ENCODE peak calls at places on chromosomes 13 and 19, in ten cellular contexts. K, I, W, P, O, Y, E, G, C and J are unnamed samples.

GRCh38 chr13:51532736-51533197 is 51.5 kb upstream of the WDFY2 start:
- DNase-seq in C (no peak), I (no peak), E (no peak), Y (no peak), K (no peak), G (no peak), P (no peak), O (no peak), W (no peak), J (no peak)

GRCh38 chr19:47284324-47284899 is 9.7 kb downstream of the INAFM1 start:
- DNase-seq in I (peak; percentile 77), C (no peak), W (no peak), K (peak; percentile 81), O (peak; percentile 68), E (no peak), Y (peak; percentile 43), G (no peak), P (no peak), J (no peak)

GRCh38 chr19:42069619-42070293 is at the start of gene GRIK5:
- DNase-seq in I (no peak), O (no peak), K (no peak), P (no peak), G (no peak), C (no peak), Y (no peak), W (no peak), E (no peak), J (no peak)

GRCh38 chr13:51225034-51225433 is 2.8 kb downstream of the FAM124A start:
- DNase-seq in Y (no peak), I (no peak), G (no peak), K (no peak), O (no peak), E (no peak), W (no peak), P (no peak), C (no peak), J (no peak)

GRCh38 chr19:50817941-50818858 is 5.4 kb downstream of the KLK1 start:
- DNase-seq in I (peak; percentile 67), O (peak; percentile 71), C (peak; percentile 37), Y (no peak), G (peak; percentile 31), W (peak; percentile 48), P (no peak), K (peak; percentile 10), E (peak; percentile 59), J (no peak)

GRCh38 chr13:23701646-23702045 is 131.4 kb downstream of the TNFRSF19 start:
- DNase-seq in W (peak; percentile 35), K (peak; percentile 94), I (no peak), G (peak; percentile 45), E (no peak), C (peak; percentile 88), O (no peak), Y (no peak), P (no peak), J (peak; percentile 97)

GRCh38 chr13:36420437-36420891 is 11.8 kb upstream of the CCNA1 start:
- DNase-seq in W (peak; percentile 71), C (peak; percentile 42), I (peak; percentile 61), G (peak; percentile 77), K (peak; percentile 90), P (peak; percentile 29), Y (peak; percentile 31), O (peak; percentile 71), E (peak; percentile 66), J (peak; percentile 24)

GRCh38 chr13:27425918-27426630 is 1.7 kb downstream of the GTF3A start:
- DNase-seq in K (peak; percentile 77), I (peak; percentile 80), P (peak; percentile 85), Y (peak; percentile 70), W (peak; percentile 82), G (peak; percentile 82), C (peak; percentile 59), O (peak; percentile 86), E (peak; percentile 83), J (peak; percentile 34)

DNA sequence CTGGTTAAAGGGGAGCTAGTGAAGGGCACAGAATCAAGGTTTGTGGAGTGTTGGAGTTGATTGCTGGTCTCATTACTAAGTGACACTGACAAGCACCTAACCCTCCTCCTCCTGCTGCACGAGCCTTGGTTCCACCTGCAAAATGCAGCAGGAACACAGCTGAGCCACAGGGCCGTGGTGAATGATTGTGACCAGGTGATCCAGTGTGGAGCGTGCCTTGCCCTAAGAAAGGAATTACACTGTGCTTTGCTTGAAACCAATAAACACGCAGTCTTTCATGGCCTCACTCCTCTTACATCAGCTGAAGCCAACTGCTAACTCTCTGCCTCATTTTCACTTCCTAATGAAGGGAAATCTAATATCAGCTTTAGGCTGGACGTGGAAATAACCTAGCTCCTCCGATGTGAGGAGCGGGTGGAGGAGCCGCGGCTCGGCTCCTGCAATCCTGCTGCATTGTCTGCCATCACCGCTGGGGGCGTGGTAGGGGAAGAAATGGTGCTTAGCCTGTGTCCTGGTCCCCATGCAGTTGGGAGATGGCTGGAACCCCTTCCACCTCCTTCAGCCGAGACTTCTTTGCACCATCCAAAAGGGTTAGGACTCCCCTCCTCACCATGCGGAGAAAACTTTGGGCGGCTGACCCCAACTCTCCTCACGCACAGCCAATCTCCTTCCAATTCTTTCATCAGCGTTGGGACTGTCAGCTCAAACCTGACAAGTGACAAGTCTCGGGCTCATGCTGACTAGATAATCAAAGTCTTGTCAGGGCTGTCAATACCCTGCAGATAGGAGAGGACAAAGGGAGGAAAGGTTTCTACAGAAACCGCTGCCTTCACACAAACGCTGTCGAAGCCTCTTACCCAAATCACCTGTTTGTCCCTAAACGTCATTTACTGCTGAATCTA is 427.9 kb downstream of the ZNF536 start:
- DNase-seq in G (peak; percentile 47), K (no peak), C (peak; percentile 44), O (no peak), Y (no peak), P (no peak), E (peak; percentile 31), W (peak; percentile 28), I (peak; percentile 38), J (no peak)
- TF ChIP-seq CTCF in G (peak; percentile 23), K (peak; percentile 51), C (peak; percentile 83), O (peak; percentile 55), Y (peak; percentile 43), P (peak; percentile 34), E (peak; percentile 52), W (no peak), I (peak; percentile 56), J (peak; percentile 62)

GRCh38 chr19:11089254-11090013 is at the start of gene LDLR:
- DNase-seq in I (peak; percentile 94), E (peak; percentile 96), O (peak; percentile 88), G (peak; percentile 92), K (peak; percentile 97), C (peak; percentile 76), P (peak; percentile 83), Y (peak; percentile 59), W (peak; percentile 85), J (peak; percentile 59)

GRCh38 chr19:11092181-11092538 is 2.9 kb downstream of the LDLR start:
- DNase-seq in I (peak; percentile 62), P (peak; percentile 57), K (peak; percentile 84), W (no peak), G (no peak), C (no peak), E (no peak), Y (no peak), O (no peak), J (no peak)

GRCh38 chr19:11091343-11092153 is 2.3 kb downstream of the LDLR start:
- DNase-seq in G (peak; percentile 61), E (peak; percentile 71), C (no peak), Y (peak; percentile 27), I (peak; percentile 82), W (peak; percentile 67), O (no peak), P (peak; percentile 70), K (peak; percentile 96), J (peak; percentile 76)

GRCh38 chr19:11088508-11089253 is 582 bp upstream of the LDLR start:
- DNase-seq in W (no peak), Y (no peak), C (no peak), G (no peak), E (no peak), K (no peak), I (no peak), P (no peak), O (no peak), J (no peak)

GRCh38 chr19:11090264-11091032 is 1.2 kb downstream of the LDLR start:
- DNase-seq in E (peak; percentile 99), Y (peak; percentile 97), C (peak; percentile 99), K (peak; percentile 95), G (peak; percentile 98), P (peak; percentile 98), I (peak; percentile 94), O (peak; percentile 98), W (peak; percentile 99), J (peak; percentile 69)
- TF ChIP-seq CTCF in E (no peak), Y (no peak), C (no peak), K (no peak), G (no peak), P (no peak), I (no peak), O (peak; percentile 48), W (no peak), J (no peak)

GRCh38 chr13:98103531-98103930 is 39.4 kb upstream of the FARP1 start:
- DNase-seq in W (no peak), P (no peak), G (no peak), Y (no peak), E (no peak), I (no peak), O (no peak), C (no peak), K (no peak), J (no peak)

GRCh38 chr13:98099627-98100026 is 43.3 kb upstream of the FARP1 start:
- DNase-seq in Y (no peak), P (no peak), K (no peak), W (no peak), C (no peak), O (no peak), I (no peak), G (no peak), E (no peak), J (no peak)

GRCh38 chr13:98108330-98108729 is 34.6 kb upstream of the FARP1 start:
- DNase-seq in P (no peak), E (no peak), I (no peak), Y (no peak), C (no peak), O (no peak), W (no peak), G (no peak), K (peak; percentile 36), J (no peak)

GRCh38 chr13:98105929-98106336 is 37.0 kb upstream of the FARP1 start:
- DNase-seq in Y (no peak), P (no peak), K (peak; percentile 73), E (no peak), I (no peak), G (peak; percentile 30), C (peak; percentile 18), W (no peak), O (no peak), J (no peak)

GRCh38 chr13:98103942-98104880 is 38.7 kb upstream of the FARP1 start:
- DNase-seq in O (no peak), G (no peak), I (peak; percentile 43), C (no peak), Y (no peak), K (peak; percentile 27), P (no peak), W (no peak), E (no peak), J (no peak)
- TF ChIP-seq CTCF in O (no peak), G (no peak), I (no peak), C (no peak), Y (no peak), K (peak; percentile 29), P (no peak), W (no peak), E (no peak), J (peak; percentile 47)

GRCh38 chr19:3370214-3370720 is 3.9 kb downstream of the NFIC start:
- DNase-seq in C (no peak), P (no peak), I (no peak), W (no peak), Y (no peak), G (no peak), K (no peak), E (peak; percentile 75), O (no peak), J (no peak)

GRCh38 chr19:3368441-3368795 is 2.0 kb downstream of the NFIC start:
- DNase-seq in K (no peak), Y (no peak), C (no peak), P (no peak), E (peak; percentile 27), W (no peak), G (no peak), I (no peak), O (no peak), J (no peak)

GRCh38 chr19:3368848-3369336 is 2.5 kb downstream of the NFIC start:
- DNase-seq in G (no peak), W (no peak), C (no peak), E (no peak), K (peak; percentile 58), I (no peak), O (no peak), Y (no peak), P (no peak), J (no peak)

GRCh38 chr19:3370728-3371591 is 4.6 kb downstream of the NFIC start:
- DNase-seq in K (no peak), G (no peak), W (no peak), Y (no peak), O (no peak), I (no peak), P (no peak), E (peak; percentile 24), C (no peak), J (no peak)

GRCh38 chr19:3369337-3370213 is 3.2 kb downstream of the NFIC start:
- DNase-seq in K (peak; percentile 44), I (no peak), G (no peak), Y (no peak), P (no peak), E (peak; percentile 80), C (peak; percentile 71), W (peak; percentile 72), O (no peak), J (no peak)
- TF ChIP-seq CTCF in K (no peak), I (no peak), G (no peak), Y (no peak), P (no peak), E (peak; percentile 8), C (peak; percentile 22), W (no peak), O (no peak), J (no peak)